ENCODE peak calls at places on chromosomes 7 and 10, in six cellular contexts. F, Z, U, Q, G and L are unnamed samples.

GRCh38 chr7:99674995-99675742 is 4.6 kb downstream of the CYP3A5 start:
- DNase-seq in F (no peak), Z (no peak), U (no peak), Q (no peak), G (no peak), L (no peak)

GRCh38 chr10:80157561-80157960 is 25.0 kb downstream of the PLAC9 start:
- DNase-seq in F (no peak), Z (no peak), U (no peak), Q (no peak), G (no peak), L (no peak)

GRCh38 chr7:136293272-136293671 is 316.1 kb upstream of the MTPN start:
- DNase-seq in F (no peak), Z (no peak), U (no peak), Q (no peak), G (no peak), L (no peak)

GRCh38 chr10:42367532-42368230 is 270.7 kb downstream of the ZNF33B start:
- DNase-seq in F (peak; percentile 83), Z (no peak), U (no peak), Q (no peak), G (no peak), L (peak; percentile 23)

GRCh38 chr7:87541648-87542047 is 59.0 kb downstream of the ABCB1 start:
- DNase-seq in F (no peak), Z (no peak), U (no peak), Q (no peak), G (no peak), L (no peak)

GRCh38 chr7:9785211-9785610 is 1188.5 kb upstream of the PHF14 start:
- DNase-seq in F (no peak), Z (no peak), U (no peak), Q (no peak), G (no peak), L (no peak)

GRCh38 chr10:59557642-59558041 is 152.0 kb downstream of the SLC16A9 start:
- DNase-seq in F (no peak), Z (no peak), U (no peak), Q (no peak), G (no peak), L (no peak)

GRCh38 chr7:76155938-76156337 is 45.8 kb upstream of the SRRM3 start:
- DNase-seq in F (no peak), Z (no peak), U (peak; percentile 85), Q (peak; percentile 31), G (no peak), L (no peak)

GRCh38 chr7:64630496-64630895 is 35.4 kb upstream of the ZNF107 start:
- DNase-seq in F (no peak), Z (no peak), U (no peak), Q (peak; percentile 22), G (no peak), L (no peak)

GRCh38 chr10:67140641-67141040 is 214.8 kb downstream of the LRRTM3 start:
- DNase-seq in F (no peak), Z (no peak), U (no peak), Q (no peak), G (no peak), L (no peak)

GRCh38 chr7:132440126-132440525 is 136.1 kb downstream of the PLXNA4 start:
- DNase-seq in F (no peak), Z (no peak), U (no peak), Q (no peak), G (no peak), L (no peak)

GRCh38 chr7:118285358-118285757 is 60.9 kb downstream of the ANKRD7 start:
- DNase-seq in F (no peak), Z (no peak), U (no peak), Q (no peak), G (no peak), L (no peak)

GRCh38 chr7:32051128-32051527 is 19.1 kb downstream of the PDE1C start:
- DNase-seq in F (no peak), Z (no peak), U (no peak), Q (no peak), G (no peak), L (no peak)

GRCh38 chr7:19011212-19011611 is 106.2 kb downstream of the TWIST1 start:
- DNase-seq in F (no peak), Z (no peak), U (no peak), Q (no peak), G (no peak), L (no peak)

GRCh38 chr10:100006241-100006886 is 3.4 kb downstream of the DNMBP start:
- DNase-seq in F (no peak), Z (no peak), U (peak; percentile 91), Q (peak; percentile 85), G (no peak), L (peak; percentile 74)

GRCh38 chr7:109967401-109967800 is 1123.5 kb upstream of the LRRN3 start:
- DNase-seq in F (no peak), Z (no peak), U (peak; percentile 4), Q (no peak), G (no peak), L (no peak)

GRCh38 chr10:79050896-79051555 is 17.7 kb upstream of the ZMIZ1 start:
- DNase-seq in F (peak; percentile 7), Z (no peak), U (peak; percentile 41), Q (no peak), G (no peak), L (no peak)

GRCh38 chr10:106402455-106402854 is 762.1 kb downstream of the SORCS1 start:
- DNase-seq in F (no peak), Z (no peak), U (no peak), Q (no peak), G (no peak), L (no peak)

GRCh38 chr10:58555170-58555929 is 42.7 kb downstream of the BICC1 start:
- DNase-seq in F (no peak), Z (no peak), U (no peak), Q (peak; percentile 84), G (no peak), L (no peak)

GRCh38 chr10:62177111-62177510 is 91.5 kb downstream of the RTKN2 start:
- DNase-seq in F (no peak), Z (no peak), U (no peak), Q (no peak), G (no peak), L (no peak)